ENCODE peak calls at places on chromosome 22, in five cellular contexts. U, S, G, A and L are unnamed samples. For H3K4me1, the result is how much of the 10 kb centered on the place peaks cover.

GRCh38 chr22:29156507-29156906 is 49.2 kb upstream of the EMID1 start:
- DNase-seq in S (no peak), U (no peak), A (peak), G (no peak), L (no peak)

GRCh38 chr22:19039796-19040580 is 82.2 kb downstream of the DGCR2 start:
- DNase-seq in U (peak), A (peak), G (no peak), S (no peak), L (no peak)

GRCh38 chr22:21666786-21667185 is 974 bp downstream of the PPIL2 start:
- DNase-seq in A (no peak), G (no peak), U (no peak), S (no peak), L (no peak)

GRCh38 chr22:49312601-49313000 is 515.1 kb downstream of the BRD1 start:
- DNase-seq in S (no peak), G (no peak), A (no peak), U (no peak), L (peak)

GRCh38 chr22:45911601-45912271 is 65.2 kb downstream of the WNT7B start:
- DNase-seq in A (no peak), U (no peak), S (peak), G (peak), L (no peak)

GRCh38 chr22:25447067-25447688 is 117.3 kb upstream of the GRK3 start:
- DNase-seq in G (no peak), S (no peak), U (no peak), A (no peak), L (no peak)

GRCh38 chr22:46730568-46731245 is 7.3 kb downstream of the CERK start:
- DNase-seq in G (no peak), A (no peak), S (peak), U (no peak), L (no peak)

GRCh38 chr22:20551805-20552449 is 44.5 kb downstream of the MED15 start:
- DNase-seq in S (peak), G (no peak), A (no peak), U (no peak), L (no peak)

DNA sequence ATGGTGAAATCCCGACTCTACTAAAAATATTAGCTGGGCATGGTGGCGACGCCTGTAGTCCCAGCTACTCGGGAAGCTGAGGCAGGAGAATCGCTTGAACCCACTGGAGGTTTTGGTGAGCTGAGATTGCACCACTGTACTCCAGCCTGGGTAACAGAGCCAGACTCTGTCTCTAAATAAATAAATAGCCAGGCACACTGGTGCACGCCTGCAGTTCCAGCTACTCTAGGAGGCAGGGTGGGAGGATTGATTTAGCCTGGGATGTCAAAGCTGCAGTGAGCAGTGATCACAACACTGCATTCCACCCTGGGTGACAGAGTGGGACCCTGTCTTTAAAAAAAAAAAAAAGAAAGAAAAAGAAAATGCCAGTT is 17.4 kb downstream of the SUSD2 start:
- DNase-seq in U (peak), A (no peak), G (no peak), S (no peak), L (no peak)
- H3K4me1 ChIP-seq in U (under half), A (under half), G (under half), S (under half), L (under half)

GRCh38 chr22:44753189-44754042 is 1.0 kb downstream of the ARHGAP8 start:
- DNase-seq in S (no peak), U (no peak), A (no peak), G (no peak), L (no peak)

GRCh38 chr22:44755418-44755817 is 3.0 kb downstream of the ARHGAP8 start:
- DNase-seq in S (no peak), G (no peak), U (no peak), A (no peak), L (no peak)

GRCh38 chr22:44755000-44755399 is 2.6 kb downstream of the ARHGAP8 start:
- DNase-seq in A (no peak), S (no peak), G (no peak), U (no peak), L (no peak)

GRCh38 chr22:44758354-44758969 is 6.1 kb downstream of the ARHGAP8 start:
- DNase-seq in S (no peak), G (no peak), U (no peak), A (no peak), L (no peak)

DNA sequence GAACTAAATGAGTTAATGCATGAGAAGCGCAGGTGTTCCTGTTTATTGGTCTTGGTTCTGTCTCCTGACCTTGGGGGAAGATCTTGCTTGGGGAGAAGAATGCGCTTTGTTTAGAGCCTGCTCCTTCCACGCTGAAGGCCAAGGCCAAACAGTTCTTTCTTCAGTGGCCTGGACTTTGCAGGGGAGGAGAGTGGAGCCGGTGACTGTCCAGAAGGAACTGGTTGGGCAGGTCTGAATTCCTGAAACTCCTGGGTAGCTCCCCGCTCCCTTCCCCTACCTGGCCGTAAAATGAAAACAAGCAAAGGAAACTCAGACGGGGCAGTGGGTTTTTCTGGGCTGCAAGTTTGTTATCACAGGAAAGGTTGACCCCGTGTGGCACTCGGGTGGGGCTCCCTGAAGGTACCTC is 3.6 kb downstream of the ARHGAP8 start:
- DNase-seq in U (no peak), A (peak), G (no peak), S (no peak), L (no peak)
- H3K4me1 ChIP-seq in U (under half), A (under half), G (under half), S (under half), L (under half)

DNA sequence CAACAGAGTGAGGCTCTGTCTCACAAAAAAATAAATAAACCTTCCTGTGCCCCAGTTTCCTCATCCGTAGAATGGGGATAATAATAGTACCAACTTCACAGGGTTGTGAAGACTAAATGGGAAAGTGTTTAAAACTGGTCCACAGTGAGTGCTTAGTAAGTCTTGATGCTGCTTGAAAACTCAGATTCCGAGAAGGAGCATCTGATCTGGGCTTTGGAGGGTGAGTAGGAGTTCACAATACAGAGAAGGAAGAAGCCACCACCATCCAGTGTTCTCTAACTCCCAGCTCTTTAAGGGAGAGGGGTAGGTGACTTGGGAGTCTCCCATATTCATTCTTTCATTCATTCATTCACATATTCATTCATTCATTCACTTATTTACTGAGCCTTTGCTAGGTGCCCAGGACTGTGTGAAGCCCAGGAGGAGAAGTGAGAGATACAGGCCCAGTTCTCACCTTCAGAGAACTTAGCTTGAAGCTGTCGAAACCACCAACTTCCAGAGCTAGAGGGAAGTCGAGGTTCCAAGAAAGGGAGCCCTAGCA is 17.7 kb downstream of the CYTH4 start:
- DNase-seq in G (no peak), S (no peak), U (no peak), A (no peak), L (no peak)
- H3K4me1 ChIP-seq in G (under half), S (under half), U (under half), A (under half), L (under half)

DNA sequence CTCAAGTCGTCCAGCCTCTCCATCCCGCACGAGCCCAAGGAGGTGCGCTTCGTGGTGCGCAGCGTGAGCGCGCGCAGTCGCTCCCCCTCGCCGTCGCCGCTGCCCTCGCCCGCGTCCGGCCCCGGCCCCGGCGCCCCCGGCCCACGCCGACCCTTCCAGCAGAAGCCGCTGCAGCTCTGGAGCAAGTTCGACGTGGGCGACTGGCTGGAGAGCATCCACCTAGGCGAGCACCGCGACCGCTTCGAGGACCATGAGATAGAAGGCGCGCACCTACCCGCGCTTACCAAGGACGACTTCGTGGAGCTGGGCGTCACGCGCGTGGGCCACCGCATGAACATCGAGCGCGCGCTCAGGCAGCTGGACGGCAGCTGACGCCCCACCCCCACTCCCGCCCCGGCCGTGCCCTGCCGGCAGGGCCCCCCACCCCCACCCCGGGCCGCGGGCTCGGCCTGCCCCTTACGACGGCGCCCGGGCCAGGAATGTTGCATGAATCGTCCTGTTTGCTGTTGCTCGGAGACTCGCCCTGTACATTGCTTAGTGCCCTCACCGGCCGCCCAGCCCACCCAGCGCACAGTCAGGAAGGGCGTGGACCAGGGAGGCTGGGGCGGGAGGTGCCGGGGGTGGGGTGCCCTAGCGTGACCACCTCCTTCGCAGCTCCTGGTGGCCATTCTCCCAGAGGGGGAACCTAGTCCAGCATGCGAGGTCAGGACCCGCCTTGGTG is 6.9 kb upstream of the ACR start:
- DNase-seq in G (peak), U (peak), A (no peak), S (peak), L (no peak)
- H3K4me1 ChIP-seq in G (under half), U (under half), A (under half), S (under half), L (under half)

GRCh38 chr22:31086703-31087330 is 5.7 kb downstream of the SMTN start:
- DNase-seq in U (no peak), G (peak), S (no peak), A (no peak), L (no peak)

GRCh38 chr22:31084811-31085492 is 3.8 kb downstream of the SMTN start:
- DNase-seq in G (peak), S (peak), U (peak), A (peak), L (peak)

GRCh38 chr22:31085928-31086327 is 4.8 kb downstream of the SMTN start:
- DNase-seq in A (no peak), S (no peak), U (no peak), G (no peak), L (no peak)

GRCh38 chr22:31083923-31084810 is 3.0 kb downstream of the SMTN start:
- DNase-seq in U (no peak), A (no peak), G (no peak), S (peak), L (peak)

DNA sequence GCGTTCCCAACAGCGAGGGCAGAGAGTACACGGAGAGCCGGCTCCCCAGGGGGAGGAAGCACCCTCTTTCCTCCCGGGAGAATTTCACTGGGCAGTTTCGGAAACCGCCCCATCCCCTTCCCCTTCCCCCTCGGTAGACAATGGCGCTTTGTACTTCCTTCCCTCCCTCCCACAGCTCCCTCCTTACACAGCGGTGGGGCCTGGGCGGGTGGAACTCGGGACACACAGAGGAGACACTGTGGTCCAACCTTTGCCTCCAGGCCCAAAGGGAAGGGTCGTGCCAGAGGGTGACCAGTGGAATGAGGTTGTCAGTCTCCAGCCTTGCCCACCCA is 4.3 kb downstream of the SMTN start:
- DNase-seq in S (peak), U (peak), A (no peak), G (peak), L (no peak)
- H3K4me1 ChIP-seq in S (under half), U (under half), A (under half), G (under half), L (half or more)

DNA sequence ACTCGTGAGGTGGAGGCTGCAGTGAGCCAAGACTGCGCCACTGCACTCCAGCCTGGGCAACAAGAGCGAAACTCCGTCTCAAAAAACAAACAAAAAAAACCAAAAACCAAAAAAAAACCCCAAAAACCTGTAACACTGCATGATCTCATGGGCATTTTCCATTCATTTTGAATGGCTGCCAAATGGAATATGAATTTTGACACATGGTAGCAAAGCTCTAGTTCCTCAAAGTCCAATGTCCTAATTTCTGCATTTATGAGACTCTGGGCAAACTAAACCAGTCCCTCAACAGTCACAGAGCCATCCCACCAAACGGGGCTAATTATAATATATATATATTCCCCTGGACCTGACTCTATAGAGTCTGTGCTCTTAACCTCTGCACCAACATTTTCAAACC is 61.8 kb downstream of the SGSM3 start:
- DNase-seq in A (no peak), S (no peak), U (no peak), G (no peak), L (no peak)
- H3K4me1 ChIP-seq in A (under half), S (under half), U (under half), G (under half), L (under half)

GRCh38 chr22:35567794-35568193 is 27.2 kb downstream of the RASD2 start:
- DNase-seq in A (no peak), S (peak), G (no peak), U (no peak), L (no peak)

GRCh38 chr22:35567214-35567792 is 26.7 kb downstream of the RASD2 start:
- DNase-seq in U (no peak), G (no peak), A (no peak), S (no peak), L (no peak)

GRCh38 chr22:35569916-35570315 is 29.3 kb downstream of the RASD2 start:
- DNase-seq in A (no peak), S (no peak), G (no peak), U (no peak), L (no peak)

GRCh38 chr22:35570686-35571194 is 30.1 kb downstream of the RASD2 start:
- DNase-seq in S (no peak), A (no peak), U (no peak), G (no peak), L (no peak)

DNA sequence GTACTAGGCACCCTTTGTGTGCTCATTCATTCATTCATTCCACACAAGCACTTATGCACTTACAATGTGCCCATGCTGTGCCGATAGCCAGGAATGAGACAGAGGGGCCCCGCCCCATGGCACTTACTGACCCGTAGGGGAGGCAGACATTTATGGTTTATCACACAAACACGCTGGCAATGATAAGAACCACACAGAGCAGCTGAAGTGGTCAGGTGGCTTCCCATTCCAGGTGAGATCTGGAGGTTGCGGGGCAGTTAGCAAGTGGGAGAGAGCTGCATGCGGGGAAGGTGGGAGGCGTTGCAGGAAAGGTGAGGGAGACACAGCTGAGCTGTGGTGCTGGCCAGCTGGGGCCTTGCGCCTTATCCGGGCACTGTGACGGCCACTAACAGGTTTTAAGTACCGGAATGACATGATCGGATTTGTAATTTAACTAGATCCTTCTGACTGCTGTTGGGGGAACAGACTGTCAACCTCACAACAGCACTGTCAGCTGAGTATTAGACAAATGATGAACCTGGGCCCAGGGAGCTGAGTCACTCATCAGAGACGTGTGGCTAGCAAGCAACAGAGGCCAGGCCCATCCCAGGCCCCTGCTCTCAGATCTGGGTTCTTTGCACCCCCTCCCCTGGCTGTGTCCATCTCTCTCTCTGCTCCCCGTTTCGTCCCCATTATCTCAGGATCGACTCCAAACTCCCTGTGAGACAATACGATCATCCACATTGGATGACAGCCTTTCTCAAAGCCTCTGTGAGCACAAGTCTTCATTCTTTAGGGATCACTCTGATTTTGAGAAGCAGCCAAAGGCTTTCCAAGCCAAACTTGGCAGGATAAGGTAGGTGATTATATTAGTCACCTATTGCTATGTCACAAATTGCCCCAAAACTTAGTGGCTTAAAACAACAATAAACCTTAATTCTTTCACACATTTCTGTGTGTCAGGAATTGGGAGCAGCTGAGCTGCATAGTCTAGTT is 28.4 kb downstream of the RASD2 start:
- DNase-seq in A (no peak), G (no peak), U (no peak), S (no peak), L (no peak)
- H3K4me1 ChIP-seq in A (under half), G (under half), U (under half), S (under half), L (under half)